ENCODE peak calls at places on chromosomes 6 and 20, in ten cellular contexts. A is IMR-90, Y is kidney epithelial cell, M is heart right ventricle, D is foreskin keratinocyte, H is NT2/D1, U is GM23338, J is psoas muscle, P is endodermal cell, O is spleen. E is an unnamed sample. For H3K27me3, the result is how much of the 10 kb centered on the place peaks cover.

GRCh38 chr6:92577077-92577719 is 842.2 kb downstream of the EPHA7 start:
- DNase-seq in A (peak), Y (peak), M (no peak), D (peak), H (peak), U (peak), J (no peak), P (peak), O (no peak), E (no peak)

GRCh38 chr6:27188885-27189418 is 58.5 kb upstream of the PRSS16 start:
- DNase-seq in A (peak), Y (no peak), M (no peak), D (peak), H (no peak), U (peak), J (peak), P (no peak), O (no peak), E (no peak)

GRCh38 chr20:50691585-50692552 is 527 bp upstream of the RIPOR3 start:
- DNase-seq in A (peak), Y (no peak), M (no peak), D (peak), H (no peak), U (peak), J (peak), P (peak), O (no peak), E (no peak)

GRCh38 chr6:162622572-162622971 is 105.0 kb downstream of the PRKN start:
- DNase-seq in A (no peak), Y (no peak), M (no peak), D (no peak), H (no peak), U (no peak), J (no peak), P (no peak), O (no peak), E (no peak)

GRCh38 chr6:95805699-95806098 is 210.1 kb upstream of the FUT9 start:
- DNase-seq in A (no peak), Y (no peak), M (no peak), D (no peak), H (no peak), U (no peak), J (no peak), P (no peak), O (no peak), E (no peak)

GRCh38 chr6:34795836-34796425 is 4.0 kb downstream of the BLTP3A start:
- DNase-seq in A (peak), Y (no peak), M (no peak), D (peak), H (no peak), U (no peak), J (no peak), P (no peak), O (no peak), E (no peak)

GRCh38 chr6:149003560-149003959 is 256.7 kb downstream of the UST start:
- DNase-seq in A (no peak), Y (no peak), M (no peak), D (no peak), H (no peak), U (no peak), J (no peak), P (no peak), O (no peak), E (no peak)

GRCh38 chr20:5913166-5913565 is 37.2 kb downstream of the TRMT6 start:
- DNase-seq in A (no peak), Y (no peak), M (no peak), D (no peak), H (no peak), U (no peak), J (no peak), P (no peak), O (no peak), E (no peak)

GRCh38 chr6:144033816-144034540 is 25.9 kb upstream of the PLAGL1 start:
- DNase-seq in A (peak), Y (peak), M (no peak), D (peak), H (no peak), U (no peak), J (no peak), P (no peak), O (no peak), E (no peak)

GRCh38 chr6:72649032-72649984 is 27.4 kb downstream of the KCNQ5 start:
- DNase-seq in A (peak), Y (peak), M (no peak), D (peak), H (no peak), U (no peak), J (no peak), P (no peak), O (no peak), E (no peak)

GRCh38 chr6:157273756-157274088 is 49.6 kb downstream of the TMEM242 start:
- DNase-seq in A (peak), Y (no peak), M (peak), D (peak), H (no peak), U (peak), J (no peak), P (peak), O (peak), E (no peak)

GRCh38 chr6:16575655-16576054 is 185.6 kb downstream of the ATXN1 start:
- DNase-seq in A (no peak), Y (no peak), M (no peak), D (no peak), H (no peak), U (no peak), J (no peak), P (no peak), O (no peak), E (no peak)

GRCh38 chr6:157944983-157945931 is 36.4 kb upstream of the SYNJ2 start:
- DNase-seq in A (peak), Y (no peak), M (no peak), D (no peak), H (no peak), U (no peak), J (no peak), P (no peak), O (no peak), E (no peak)

GRCh38 chr6:44247338-44248302 is 719 bp downstream of the HSP90AB1 start:
- DNase-seq in A (peak), Y (no peak), M (peak), D (peak), H (no peak), U (peak), J (peak), P (peak), O (peak), E (peak)

GRCh38 chr20:37936451-37936850 is 33.5 kb downstream of the VSTM2L start:
- DNase-seq in A (no peak), Y (no peak), M (no peak), D (no peak), H (no peak), U (no peak), J (no peak), P (no peak), O (peak), E (no peak)

GRCh38 chr6:21871831-21872230 is 278.3 kb downstream of the SOX4 start:
- DNase-seq in A (no peak), Y (no peak), M (no peak), D (no peak), H (no peak), U (peak), J (no peak), P (peak), O (no peak), E (no peak)

GRCh38 chr6:36492621-36493020 is 49.8 kb downstream of the KCTD20 start:
- DNase-seq in A (no peak), Y (no peak), M (no peak), D (no peak), H (no peak), U (no peak), J (no peak), P (no peak), O (no peak), E (no peak)

GRCh38 chr6:170207586-170207985 is 83.3 kb downstream of the DLL1 start:
- DNase-seq in A (no peak), Y (no peak), M (no peak), D (no peak), H (no peak), U (no peak), J (no peak), P (peak), O (peak), E (no peak)

GRCh38 chr20:21397341-21398108 is at the start of gene NKX2-4:
- DNase-seq in A (no peak), Y (no peak), M (no peak), D (no peak), H (no peak), U (peak), J (no peak), P (peak), O (no peak), E (no peak)

GRCh38 chr6:124962617-124963415 is 579 bp downstream of the RNF217 start:
- DNase-seq in A (peak), Y (no peak), M (peak), D (no peak), H (no peak), U (peak), J (peak), P (peak), O (peak), E (peak)

GRCh38 chr20:19564261-19564660 is 193.8 kb upstream of the RIN2 start:
- DNase-seq in A (no peak), Y (no peak), M (no peak), D (no peak), H (no peak), U (no peak), J (no peak), P (no peak), O (no peak), E (no peak)

GRCh38 chr20:58706975-58707681 is 14.5 kb downstream of the NPEPL1 start:
- DNase-seq in A (no peak), Y (no peak), M (no peak), D (no peak), H (no peak), U (no peak), J (no peak), P (peak), O (peak), E (peak)

GRCh38 chr20:46840054-46840729 is 54.5 kb upstream of the EYA2 start:
- DNase-seq in A (no peak), Y (no peak), M (no peak), D (no peak), H (no peak), U (no peak), J (no peak), P (no peak), O (no peak), E (no peak)

GRCh38 chr6:116398366-116399005 is 27.7 kb downstream of the DSE start:
- DNase-seq in A (peak), Y (no peak), M (no peak), D (peak), H (no peak), U (no peak), J (no peak), P (no peak), O (no peak), E (no peak)

GRCh38 chr6:159169193-159169555 is at the start of gene FNDC1:
- DNase-seq in A (no peak), Y (no peak), M (peak), D (no peak), H (no peak), U (peak), J (peak), P (peak), O (no peak), E (no peak)

GRCh38 chr20:11204926-11205768 is 531.3 kb upstream of the JAG1 start:
- DNase-seq in A (peak), Y (peak), M (peak), D (peak), H (peak), U (peak), J (peak), P (peak), O (no peak), E (peak)

GRCh38 chr20:52598306-52598705 is 373.9 kb upstream of the TSHZ2 start:
- DNase-seq in A (no peak), Y (peak), M (no peak), D (no peak), H (no peak), U (no peak), J (no peak), P (no peak), O (no peak), E (no peak)

GRCh38 chr6:41786451-41787218 is 859 bp upstream of the TOMM6 start:
- DNase-seq in A (peak), Y (no peak), M (peak), D (peak), H (peak), U (peak), J (peak), P (peak), O (peak), E (peak)

GRCh38 chr6:44386929-44387345 is 569 bp upstream of the CDC5L start:
- DNase-seq in A (peak), Y (peak), M (no peak), D (peak), H (no peak), U (no peak), J (no peak), P (no peak), O (no peak), E (no peak)

GRCh38 chr6:22239261-22239660 is 57.6 kb downstream of the PRL start:
- DNase-seq in A (no peak), Y (no peak), M (no peak), D (no peak), H (no peak), U (no peak), J (no peak), P (no peak), O (no peak), E (no peak)

GRCh38 chr6:32522302-32523047 is 7.6 kb downstream of the HLA-DRB5 start:
- DNase-seq in A (no peak), Y (no peak), M (no peak), D (no peak), H (no peak), U (no peak), J (no peak), P (peak), O (no peak), E (no peak)

GRCh38 chr6:2259002-2259494 is 13.6 kb upstream of the GMDS start:
- DNase-seq in A (no peak), Y (no peak), M (no peak), D (no peak), H (no peak), U (no peak), J (no peak), P (no peak), O (no peak), E (no peak)

GRCh38 chr6:28217890-28218289 is 7.2 kb upstream of the ZSCAN9 start:
- DNase-seq in A (no peak), Y (no peak), M (no peak), D (no peak), H (no peak), U (no peak), J (no peak), P (no peak), O (no peak), E (no peak)
- H3K27me3 ChIP-seq in A (under half), Y (under half), M (half or more), D (under half), H (half or more), U (half or more), J (under half), P (under half), O (under half), E (half or more)

GRCh38 chr20:33232486-33233072 is 3.2 kb upstream of the BPIFA1 start:
- DNase-seq in A (no peak), Y (no peak), M (no peak), D (no peak), H (no peak), U (no peak), J (no peak), P (no peak), O (no peak), E (no peak)

GRCh38 chr20:33233129-33233774 is 2.5 kb upstream of the BPIFA1 start:
- DNase-seq in A (no peak), Y (no peak), M (no peak), D (no peak), H (no peak), U (peak), J (no peak), P (peak), O (no peak), E (no peak)

GRCh38 chr20:33234050-33234449 is 1.7 kb upstream of the BPIFA1 start:
- DNase-seq in A (no peak), Y (no peak), M (no peak), D (no peak), H (no peak), U (no peak), J (no peak), P (no peak), O (no peak), E (no peak)

GRCh38 chr20:33229843-33230242 is 6.0 kb upstream of the BPIFA1 start:
- DNase-seq in A (no peak), Y (no peak), M (no peak), D (no peak), H (no peak), U (no peak), J (no peak), P (no peak), O (no peak), E (no peak)

DNA sequence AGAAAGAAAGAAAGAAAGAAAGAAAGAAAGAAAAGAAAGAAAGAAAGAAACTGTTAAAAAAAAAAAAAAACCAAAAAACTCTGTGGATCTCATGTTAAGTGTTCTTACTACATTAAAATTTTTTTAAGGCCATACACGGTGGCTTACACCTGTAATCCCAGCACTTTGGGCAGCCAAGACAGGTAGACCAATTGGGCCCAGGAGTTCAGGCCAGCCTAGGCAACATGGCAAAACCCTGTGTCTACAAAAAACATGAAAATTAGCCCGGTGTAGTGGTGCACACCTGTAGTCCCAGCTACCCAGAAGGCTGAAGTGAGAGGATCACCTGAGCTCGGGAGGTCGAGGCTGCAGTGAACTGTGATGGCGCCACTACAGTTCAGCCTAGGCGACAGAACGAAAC is 4.6 kb upstream of the BPIFA1 start:
- DNase-seq in A (no peak), Y (no peak), M (no peak), D (no peak), H (no peak), U (no peak), J (no peak), P (no peak), O (no peak), E (no peak)
- H3K27me3 ChIP-seq in A (under half), Y (under half), M (half or more), D (under half), H (under half), U (under half), J (under half), P (half or more), O (under half), E (under half)

DNA sequence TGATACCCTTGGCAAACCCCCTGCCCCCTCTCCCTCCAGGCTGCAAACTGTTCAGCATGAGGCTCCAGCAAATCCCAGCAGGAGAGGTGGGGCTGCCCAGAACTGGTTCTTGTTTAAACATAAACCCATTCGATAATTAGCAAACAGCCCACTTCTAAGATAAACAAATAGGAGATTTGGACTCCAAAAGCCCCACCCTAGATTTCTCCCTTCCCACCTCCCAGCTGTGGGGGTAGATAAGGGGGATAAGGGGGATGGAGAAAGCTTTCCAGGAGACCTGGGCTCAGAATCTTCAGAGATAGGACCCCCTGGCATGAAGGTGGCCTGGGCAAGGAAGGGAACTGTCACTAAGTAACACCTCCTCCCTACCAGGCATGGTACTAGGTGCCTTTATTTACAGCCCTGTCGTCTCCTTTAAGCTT is 4.8 kb downstream of the SDC4 start:
- DNase-seq in A (no peak), Y (no peak), M (no peak), D (no peak), H (no peak), U (no peak), J (no peak), P (peak), O (no peak), E (no peak)
- H3K27me3 ChIP-seq in A (under half), Y (under half), M (under half), D (under half), H (under half), U (under half), J (under half), P (under half), O (under half), E (under half)

DNA sequence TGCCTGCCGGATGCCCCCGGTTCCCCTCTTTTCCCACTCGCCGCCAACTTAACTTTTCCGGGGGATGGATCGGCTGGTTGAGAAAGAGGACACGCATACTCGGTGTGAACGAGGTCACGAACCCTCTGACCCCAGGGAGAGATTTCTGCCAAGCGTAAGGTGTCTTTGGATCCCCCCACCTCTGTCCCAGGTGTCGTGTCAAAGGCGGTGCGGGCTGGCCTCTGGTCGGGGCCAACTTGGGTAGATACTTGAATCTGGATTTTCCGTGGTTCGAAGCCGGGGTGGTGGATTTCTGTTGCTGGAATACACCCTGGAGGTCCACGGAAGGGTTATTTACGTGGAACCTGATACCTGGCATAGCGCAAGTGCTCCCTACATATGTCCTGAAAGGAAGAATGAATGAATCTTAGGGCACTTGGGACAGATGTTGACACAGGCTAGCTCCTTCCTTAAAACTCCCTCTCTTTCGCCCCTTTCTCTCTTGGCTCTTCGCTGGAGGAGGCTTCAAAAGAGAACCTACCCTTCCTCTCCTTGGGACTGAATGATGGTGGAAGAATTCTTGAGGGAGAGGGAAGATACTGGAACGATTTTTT is 1.0 kb downstream of the DOK5 start:
- DNase-seq in A (no peak), Y (no peak), M (no peak), D (no peak), H (no peak), U (peak), J (no peak), P (peak), O (no peak), E (no peak)
- H3K27me3 ChIP-seq in A (under half), Y (under half), M (half or more), D (under half), H (under half), U (under half), J (under half), P (under half), O (half or more), E (under half)

GRCh38 chr20:57288676-57289075 is 22.2 kb upstream of the BMP7 start:
- DNase-seq in A (no peak), Y (no peak), M (no peak), D (no peak), H (no peak), U (peak), J (no peak), P (no peak), O (no peak), E (no peak)

GRCh38 chr20:57287901-57288300 is 21.5 kb upstream of the BMP7 start:
- DNase-seq in A (no peak), Y (no peak), M (no peak), D (no peak), H (no peak), U (no peak), J (no peak), P (no peak), O (no peak), E (no peak)

GRCh38 chr20:57291003-57291402 is 24.6 kb upstream of the BMP7 start:
- DNase-seq in A (no peak), Y (no peak), M (no peak), D (no peak), H (no peak), U (peak), J (no peak), P (peak), O (no peak), E (no peak)

GRCh38 chr20:57290178-57290484 is 23.7 kb upstream of the BMP7 start:
- DNase-seq in A (no peak), Y (no peak), M (no peak), D (no peak), H (no peak), U (no peak), J (no peak), P (no peak), O (no peak), E (no peak)

DNA sequence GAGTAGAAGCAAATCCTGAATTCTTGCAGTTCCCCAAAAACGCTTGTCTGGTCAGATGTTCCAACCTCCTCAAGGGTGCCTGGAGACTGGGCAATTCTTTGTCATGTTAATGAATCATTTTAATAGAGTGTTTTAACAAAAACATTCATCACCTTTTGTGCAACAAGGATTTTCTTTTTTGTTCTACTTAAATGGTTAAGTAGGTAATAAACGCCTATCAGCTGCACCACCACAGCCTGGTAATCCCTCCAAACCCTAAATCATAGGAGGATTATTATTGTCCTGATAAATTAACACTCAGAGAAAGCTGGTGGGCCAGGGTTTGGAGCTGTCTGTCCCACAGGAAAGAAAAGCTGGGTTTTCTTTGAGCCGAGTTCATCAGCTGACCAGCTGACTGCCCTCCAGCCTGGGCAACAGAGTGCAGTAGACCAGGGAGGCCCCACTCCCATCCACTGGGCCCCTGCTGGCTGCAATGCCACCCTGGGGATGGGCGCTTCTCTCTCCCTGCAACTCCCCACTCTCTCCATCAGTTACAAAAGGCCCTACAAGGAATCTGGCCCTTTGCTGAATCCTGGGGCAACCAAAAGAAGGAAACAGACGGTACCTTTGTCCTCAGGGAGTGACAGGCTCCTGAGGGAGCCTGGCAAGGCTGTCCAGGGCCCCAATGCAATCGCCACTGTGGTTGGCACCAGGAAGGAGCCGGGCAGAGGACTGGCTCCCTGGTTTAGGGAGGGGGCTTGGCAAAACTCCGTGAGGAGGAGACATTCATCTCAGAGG is 23.1 kb upstream of the BMP7 start:
- DNase-seq in A (peak), Y (no peak), M (no peak), D (no peak), H (no peak), U (no peak), J (no peak), P (no peak), O (no peak), E (no peak)
- H3K27me3 ChIP-seq in A (under half), Y (under half), M (under half), D (half or more), H (under half), U (under half), J (under half), P (under half), O (half or more), E (under half)